ENCODE peak calls at places on chromosomes 16 and 17, in ten cellular contexts. Q, V, K, T, R, F, J, B, Y and G are unnamed samples.

GRCh38 chr17:69588739-69589334 is 174.3 kb downstream of the MAP2K6 start:
- DNase-seq in Q (no peak), V (no peak), K (no peak), T (no peak), R (no peak), F (peak), J (no peak), B (no peak), Y (no peak), G (no peak)

GRCh38 chr17:32610027-32610650 is 123.3 kb downstream of the CDK5R1 start:
- DNase-seq in Q (no peak), V (no peak), K (no peak), T (no peak), R (no peak), F (no peak), J (peak), B (no peak), Y (no peak), G (no peak)

GRCh38 chr16:49876716-49877129 is 20.8 kb upstream of the ZNF423 start:
- DNase-seq in Q (peak), V (no peak), K (no peak), T (no peak), R (peak), F (no peak), J (peak), B (peak), Y (no peak), G (peak)

GRCh38 chr17:65334391-65334790 is 197.2 kb downstream of the RGS9 start:
- DNase-seq in Q (no peak), V (peak), K (no peak), T (no peak), R (no peak), F (no peak), J (no peak), B (no peak), Y (peak), G (no peak)

GRCh38 chr17:7336240-7337175 is at the start of gene ACAP1:
- DNase-seq in Q (no peak), V (no peak), K (no peak), T (peak), R (no peak), F (no peak), J (no peak), B (no peak), Y (no peak), G (no peak)

GRCh38 chr17:38429476-38430100 is 1.3 kb downstream of the ARHGAP23 start:
- DNase-seq in Q (no peak), V (no peak), K (no peak), T (no peak), R (no peak), F (no peak), J (no peak), B (no peak), Y (no peak), G (no peak)

GRCh38 chr16:73082608-73083007 is 34.7 kb upstream of the ZFHX3 start:
- DNase-seq in Q (no peak), V (peak), K (peak), T (no peak), R (no peak), F (peak), J (no peak), B (peak), Y (peak), G (peak)

GRCh38 chr17:50288306-50288705 is 14.0 kb downstream of the TMEM92 start:
- DNase-seq in Q (no peak), V (no peak), K (no peak), T (no peak), R (no peak), F (no peak), J (no peak), B (no peak), Y (no peak), G (no peak)

GRCh38 chr16:67880584-67880983 is 4.1 kb upstream of the NRN1L start:
- DNase-seq in Q (no peak), V (no peak), K (no peak), T (no peak), R (no peak), F (no peak), J (no peak), B (no peak), Y (no peak), G (no peak)

GRCh38 chr16:74888888-74889287 is 96.0 kb downstream of the WDR59 start:
- DNase-seq in Q (no peak), V (no peak), K (no peak), T (no peak), R (no peak), F (no peak), J (no peak), B (no peak), Y (no peak), G (no peak)

GRCh38 chr17:9237661-9238301 is 216.5 kb downstream of the NTN1 start:
- DNase-seq in Q (no peak), V (no peak), K (no peak), T (no peak), R (no peak), F (no peak), J (peak), B (no peak), Y (peak), G (peak)

GRCh38 chr17:5050281-5050680 is 15.1 kb upstream of the SLC52A1 start:
- DNase-seq in Q (no peak), V (no peak), K (peak), T (no peak), R (no peak), F (peak), J (no peak), B (peak), Y (no peak), G (no peak)

GRCh38 chr16:27634781-27635180 is 84.8 kb downstream of the KATNIP start:
- DNase-seq in Q (no peak), V (no peak), K (peak), T (no peak), R (no peak), F (no peak), J (no peak), B (no peak), Y (no peak), G (no peak)

GRCh38 chr16:89549007-89549700 is 11.3 kb upstream of the RPL13 start:
- DNase-seq in Q (no peak), V (no peak), K (no peak), T (peak), R (no peak), F (no peak), J (no peak), B (no peak), Y (no peak), G (no peak)

GRCh38 chr16:57863434-57864160 is 61.3 kb upstream of the KIFC3 start:
- DNase-seq in Q (peak), V (peak), K (peak), T (no peak), R (no peak), F (peak), J (peak), B (peak), Y (peak), G (peak)